ENCODE peak calls at places on chromosome 16, in eight cellular contexts. R is tibial nerve, H is GM23338, K is PC-3, G is fibroblast of the aortic adventitia, X is AG04449, M is SK-N-SH, L is kidney. C is an unnamed sample.

GRCh38 chr16:88962478-88963152 is 14.4 kb downstream of the CBFA2T3 start:
- DNase-seq in R (no peak), H (no peak), K (no peak), G (no peak), X (no peak), M (no peak), L (no peak), C (no peak)

GRCh38 chr16:55232822-55233221 is 91.2 kb upstream of the IRX6 start:
- DNase-seq in R (no peak), H (no peak), K (no peak), G (no peak), X (no peak), M (no peak), L (no peak), C (no peak)

GRCh38 chr16:85253127-85253941 is 141.1 kb upstream of the CIBAR2 start:
- DNase-seq in R (no peak), H (peak; percentile 80), K (peak; percentile 31), G (peak; percentile 26), X (no peak), M (peak; percentile 93), L (no peak), C (no peak)

GRCh38 chr16:85211247-85211910 is 99.1 kb upstream of the CIBAR2 start:
- DNase-seq in R (no peak), H (no peak), K (no peak), G (peak; percentile 70), X (no peak), M (no peak), L (no peak), C (no peak)

GRCh38 chr16:10256855-10257641 is 74.8 kb upstream of the GRIN2A start:
- DNase-seq in R (no peak), H (peak; percentile 80), K (peak; percentile 8), G (peak; percentile 5), X (no peak), M (peak; percentile 86), L (no peak), C (peak; percentile 30)

GRCh38 chr16:9328386-9328785 is 236.9 kb downstream of the HAPSTR1 start:
- DNase-seq in R (no peak), H (no peak), K (no peak), G (no peak), X (no peak), M (no peak), L (no peak), C (no peak)

GRCh38 chr16:67104061-67104460 is 5.7 kb upstream of the PHAF1 start:
- DNase-seq in R (no peak), H (peak; percentile 81), K (peak; percentile 36), G (peak; percentile 33), X (no peak), M (peak; percentile 37), L (no peak), C (no peak)

GRCh38 chr16:73013974-73014373 is 34.0 kb downstream of the ZFHX3 start:
- DNase-seq in R (no peak), H (no peak), K (no peak), G (no peak), X (no peak), M (no peak), L (no peak), C (no peak)

GRCh38 chr16:46972971-46973456 is 460 bp downstream of the DNAJA2 start:
- DNase-seq in R (no peak), H (peak; percentile 51), K (peak; percentile 16), G (no peak), X (no peak), M (peak; percentile 72), L (peak; percentile 84), C (no peak)

GRCh38 chr16:4377573-4378146 is 6.0 kb downstream of the VASN start:
- DNase-seq in R (no peak), H (peak; percentile 74), K (no peak), G (no peak), X (no peak), M (no peak), L (no peak), C (no peak)

GRCh38 chr16:25052161-25052511 is 37.0 kb upstream of the ARHGAP17 start:
- DNase-seq in R (no peak), H (no peak), K (no peak), G (no peak), X (no peak), M (no peak), L (no peak), C (no peak)

GRCh38 chr16:53803998-53804397 is 100.0 kb downstream of the FTO start:
- DNase-seq in R (no peak), H (peak; percentile 30), K (no peak), G (no peak), X (no peak), M (no peak), L (no peak), C (no peak)

GRCh38 chr16:64240586-64240985 is 881.3 kb downstream of the CDH11 start:
- DNase-seq in R (no peak), H (no peak), K (peak; percentile 37), G (no peak), X (no peak), M (no peak), L (no peak), C (no peak)

GRCh38 chr16:28822520-28823290 is at the start of gene ATXN2L:
- DNase-seq in R (peak; percentile 83), H (peak; percentile 94), K (peak; percentile 90), G (peak; percentile 95), X (peak; percentile 72), M (peak; percentile 93), L (peak; percentile 99), C (peak; percentile 88)

GRCh38 chr16:55297062-55297909 is 26.7 kb upstream of the IRX6 start:
- DNase-seq in R (no peak), H (peak; percentile 27), K (peak; percentile 65), G (peak; percentile 5), X (no peak), M (no peak), L (peak; percentile 57), C (no peak)

DNA sequence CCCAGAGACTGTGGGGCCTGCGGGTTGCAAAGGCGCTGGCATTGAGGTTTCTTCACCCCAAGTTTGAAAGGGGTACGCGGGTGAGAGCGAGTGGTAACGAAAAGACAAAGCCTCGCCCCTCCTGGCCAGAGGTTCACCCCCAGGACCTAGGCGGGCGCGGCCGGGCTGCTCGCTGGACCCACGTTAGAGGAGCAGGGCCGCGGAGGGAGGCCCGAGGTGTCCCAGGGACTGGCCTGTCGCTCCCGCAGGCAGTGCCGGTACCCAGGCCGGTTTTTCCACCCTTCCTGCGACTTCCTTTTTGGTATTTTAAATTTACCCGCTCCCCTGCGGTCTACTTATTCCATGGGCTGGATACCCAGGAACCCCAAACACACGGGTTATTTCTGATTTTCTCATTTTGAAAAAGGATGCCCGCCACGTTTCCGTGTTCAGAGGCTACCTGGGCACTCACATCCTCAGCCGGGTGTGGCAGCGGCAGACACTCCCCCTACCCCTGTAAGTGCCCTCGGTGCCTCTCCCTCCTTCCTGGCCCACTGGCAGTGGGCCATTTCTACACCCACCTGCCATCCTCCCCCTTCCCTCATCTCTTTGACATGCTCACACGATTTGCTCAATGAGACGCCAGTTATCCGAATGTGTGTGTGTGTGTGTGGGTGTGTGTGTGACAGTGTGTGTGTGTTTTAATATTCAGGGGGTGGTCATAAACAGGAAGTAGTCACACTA is 1.6 kb upstream of the FOXL1 start:
- DNase-seq in R (no peak), H (peak; percentile 57), K (peak; percentile 57), G (no peak), X (no peak), M (no peak), L (peak; percentile 77), C (no peak)
- H3K4me3 ChIP-seq in R (peak overlapping the region; percentile 39), H (peak overlapping the region; percentile 75), K (peak overlapping the region; percentile 74), G (peak overlapping the region; percentile 68), X (peak overlapping the region; percentile 73), M (peak overlapping the region; percentile 49), L (peak overlapping the region; percentile 25), C (peak overlapping the region; percentile 65)

DNA sequence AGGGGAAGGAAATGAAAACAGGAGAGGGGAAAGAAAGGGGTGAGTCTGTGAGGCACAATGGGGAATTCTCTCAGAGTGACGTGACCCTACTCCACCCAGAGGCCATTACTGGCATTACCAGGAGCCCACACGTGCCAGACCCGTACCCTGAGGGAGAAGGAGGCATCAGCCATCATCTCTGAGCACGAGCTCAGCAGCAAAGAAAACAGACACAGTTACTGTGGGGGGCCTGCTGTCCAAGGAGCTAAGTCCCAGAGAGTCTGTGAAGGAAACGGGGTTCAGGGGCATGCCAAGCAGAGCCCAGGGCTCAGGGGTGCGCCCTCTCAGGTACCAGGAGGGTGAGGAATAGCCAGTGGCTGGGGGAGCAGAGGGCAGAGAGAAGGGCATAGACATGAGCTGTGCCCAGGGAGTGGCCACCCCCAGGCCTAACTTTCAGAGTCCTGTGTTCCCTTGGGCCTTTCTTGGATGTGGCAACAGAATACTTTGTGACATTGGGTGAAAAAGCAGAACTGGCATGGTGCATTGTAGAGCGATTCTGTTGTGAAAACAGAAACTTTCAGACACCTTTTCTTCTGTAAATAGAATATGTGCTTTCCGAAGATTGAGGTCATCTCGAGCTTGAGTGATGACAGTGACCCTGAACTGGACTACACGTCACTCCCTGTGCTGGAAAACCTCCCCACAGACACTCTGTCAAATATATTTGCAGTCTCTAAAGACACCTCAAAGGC is 11.3 kb downstream of the TAF1C start:
- DNase-seq in R (peak; percentile 51), H (peak; percentile 76), K (peak; percentile 72), G (peak; percentile 62), X (no peak), M (peak; percentile 91), L (no peak), C (no peak)
- TF ChIP-seq CTCF in R (peak; percentile 86), H (peak; percentile 70), K (peak; percentile 75), G (peak; percentile 80), X (peak; percentile 89), M (peak; percentile 78), L (peak; percentile 73), C (peak; percentile 89)

DNA sequence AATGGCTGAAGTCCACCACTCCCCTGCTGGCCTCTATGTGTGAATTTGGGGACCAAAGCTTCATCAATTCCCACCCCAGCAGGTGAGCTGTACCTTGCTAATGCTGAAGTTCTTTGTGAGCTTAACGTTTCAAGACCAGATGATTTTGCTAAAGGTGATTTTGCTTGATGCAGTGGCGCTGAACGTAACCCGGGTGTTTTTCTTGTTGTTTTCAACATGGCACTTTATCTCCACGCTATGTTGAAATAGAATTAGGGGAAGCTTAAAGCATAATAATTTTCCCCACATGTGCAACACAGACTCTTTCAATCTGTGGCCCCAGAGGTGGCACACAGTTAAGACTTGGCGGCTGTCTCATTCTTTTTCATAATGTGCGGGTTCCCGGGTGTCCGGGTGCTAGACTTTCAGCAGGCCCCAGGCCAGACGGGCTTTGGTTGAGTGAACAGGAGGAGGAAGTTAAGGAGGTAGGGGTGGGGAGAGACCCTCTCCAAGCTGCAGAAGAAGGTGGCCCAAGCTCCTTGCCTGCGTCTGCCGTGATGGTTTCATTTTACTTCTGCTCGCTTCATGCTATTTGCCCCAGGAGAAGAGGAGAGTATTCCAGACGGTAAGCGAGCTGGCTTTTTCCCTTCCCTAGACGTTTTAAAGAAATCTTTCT is 4.0 kb downstream of the FOXC2 start:
- DNase-seq in R (no peak), H (peak; percentile 47), K (no peak), G (no peak), X (no peak), M (no peak), L (no peak), C (no peak)
- H3K4me3 ChIP-seq in R (peak overlapping the region; percentile 30), H (peak overlapping the region; percentile 38), K (no peak overlapping the region), G (peak overlapping the region; percentile 85), X (peak overlapping the region; percentile 91), M (no peak overlapping the region), L (peak overlapping the region; percentile 55), C (peak overlapping the region; percentile 78)

GRCh38 chr16:19167710-19168172 is 299 bp upstream of the SYT17 start:
- DNase-seq in R (no peak), H (peak; percentile 89), K (peak; percentile 79), G (peak; percentile 25), X (no peak), M (peak; percentile 93), L (peak; percentile 85), C (no peak)
- TF ChIP-seq CTCF in R (peak; percentile 83), H (peak; percentile 84), K (peak; percentile 65), G (peak; percentile 33), X (peak; percentile 56), M (peak; percentile 60), L (peak; percentile 59), C (peak; percentile 59)

C was measured in retinal pigment epithelial cell.